ENCODE peak calls at places on chromosomes 12 and 14, in five cellular contexts. T is trophoblast cell, O is H9, D is neuronal stem cell, I is H1. N is an unnamed sample.

GRCh38 chr12:3751151-3752095 is 1.5 kb downstream of the CRACR2A start:
- DNase-seq in O (peak), T (no peak), D (no peak), I (no peak), N (no peak)

GRCh38 chr14:96989293-96989692 is 192.1 kb downstream of the VRK1 start:
- DNase-seq in T (no peak), D (no peak), I (no peak), O (no peak), N (no peak)

GRCh38 chr14:52850520-52850919 is 59.1 kb upstream of the GNPNAT1 start:
- DNase-seq in D (no peak), I (no peak), O (no peak), T (no peak), N (no peak)

GRCh38 chr14:58898655-58899316 is 261.0 kb downstream of the DACT1 start:
- DNase-seq in I (no peak), O (no peak), T (peak), D (no peak), N (peak)

GRCh38 chr14:26917086-26917485 is 319.3 kb upstream of the NOVA1 start:
- DNase-seq in D (no peak), T (no peak), I (no peak), O (no peak), N (peak)

GRCh38 chr12:130461868-130462557 is 124.3 kb downstream of the PIWIL1 start:
- DNase-seq in D (no peak), T (no peak), O (no peak), I (no peak), N (no peak)

GRCh38 chr12:31715283-31715825 is 13.5 kb downstream of the AMN1 start:
- DNase-seq in O (no peak), I (no peak), T (peak), D (no peak), N (peak)

GRCh38 chr12:3313655-3314305 is 177.2 kb upstream of the PRMT8 start:
- DNase-seq in D (peak), I (no peak), O (peak), T (no peak), N (peak)

GRCh38 chr12:52496054-52496453 is 3.0 kb upstream of the KRT6A start:
- DNase-seq in O (no peak), T (no peak), D (no peak), I (no peak), N (no peak)

GRCh38 chr12:112584266-112584722 is 165.5 kb downstream of the PTPN11 start:
- DNase-seq in O (peak), I (no peak), D (no peak), T (no peak), N (no peak)

GRCh38 chr14:89443002-89443660 is 26.1 kb upstream of the FOXN3 start:
- DNase-seq in I (no peak), T (no peak), O (no peak), D (no peak), N (peak)

GRCh38 chr12:51056242-51056641 is 8.1 kb downstream of the LETMD1 start:
- DNase-seq in I (no peak), T (peak), D (no peak), O (no peak), N (peak)

GRCh38 chr14:75654127-75654732 is 6.4 kb downstream of the ERG28 start:
- DNase-seq in I (peak), T (peak), D (peak), O (peak), N (peak)

GRCh38 chr12:5521456-5522325 is 89.8 kb downstream of the NTF3 start:
- DNase-seq in D (no peak), I (no peak), O (peak), T (no peak), N (no peak)

GRCh38 chr14:50834802-50835276 is 3.9 kb upstream of the NIN start:
- DNase-seq in I (no peak), D (no peak), O (no peak), T (no peak), N (no peak)

GRCh38 chr14:104105822-104106470 is 20.4 kb downstream of the ASPG start:
- DNase-seq in D (no peak), I (no peak), O (peak), T (no peak), N (no peak)

GRCh38 chr12:24911284-24911791 is 37.6 kb downstream of the BCAT1 start:
- DNase-seq in T (no peak), D (no peak), O (no peak), I (no peak), N (peak)

GRCh38 chr14:22599349-22599748 is 1.2 kb downstream of the ABHD4 start:
- DNase-seq in D (no peak), I (no peak), T (no peak), O (no peak), N (no peak)

GRCh38 chr12:82414926-82415325 is 56.6 kb downstream of the METTL25 start:
- DNase-seq in T (no peak), I (no peak), O (no peak), D (no peak), N (no peak)

GRCh38 chr14:99348816-99349609 is 77.0 kb upstream of the BCL11B start:
- DNase-seq in O (no peak), D (no peak), T (no peak), I (no peak), N (no peak)

GRCh38 chr12:114665411-114666181 is 18.4 kb downstream of the TBX3 start:
- DNase-seq in D (no peak), O (peak), T (no peak), I (no peak), N (no peak)

GRCh38 chr14:77040309-77040994 is 11.9 kb upstream of the IRF2BPL start:
- DNase-seq in I (no peak), O (peak), T (peak), D (no peak), N (peak)

GRCh38 chr12:54352022-54352531 is 12.2 kb downstream of the GPR84 start:
- DNase-seq in D (peak), T (no peak), I (peak), O (peak), N (peak)

GRCh38 chr12:94704452-94704871 is 54.1 kb upstream of the TMCC3 start:
- DNase-seq in T (no peak), O (no peak), I (no peak), D (no peak), N (peak)

GRCh38 chr12:132078190-132078589 is 65.9 kb downstream of the DDX51 start:
- DNase-seq in O (no peak), T (no peak), I (no peak), D (no peak), N (peak)

GRCh38 chr12:57243521-57244305 is 7.3 kb downstream of the STAC3 start:
- DNase-seq in O (peak), D (no peak), T (peak), I (no peak), N (peak)

GRCh38 chr14:76323331-76324050 is 52.4 kb upstream of the ESRRB start:
- DNase-seq in O (no peak), D (no peak), I (no peak), T (no peak), N (no peak)

GRCh38 chr14:73173092-73173735 is 36.9 kb downstream of the PSEN1 start:
- DNase-seq in T (peak), I (no peak), O (no peak), D (peak), N (peak)

GRCh38 chr14:80608563-80608962 is 333.0 kb downstream of the CEP128 start:
- DNase-seq in O (no peak), I (no peak), T (no peak), D (no peak), N (no peak)

GRCh38 chr14:29885988-29886387 is 41.7 kb downstream of the PRKD1 start:
- DNase-seq in I (no peak), D (no peak), T (no peak), O (no peak), N (no peak)

GRCh38 chr12:39440781-39441180 is 2.1 kb downstream of the KIF21A start:
- DNase-seq in D (no peak), O (no peak), T (no peak), I (no peak), N (no peak)

GRCh38 chr12:109529618-109530300 is 43.5 kb downstream of the MMAB start:
- DNase-seq in O (no peak), T (no peak), I (no peak), D (no peak), N (no peak)

GRCh38 chr12:64696065-64696741 is 63.0 kb downstream of the GNS start:
- DNase-seq in I (no peak), O (no peak), D (peak), T (no peak), N (peak)

GRCh38 chr14:63713765-63714164 is 14.1 kb downstream of the SGPP1 start:
- DNase-seq in T (peak), O (no peak), D (no peak), I (no peak), N (peak)

GRCh38 chr12:62934799-62935674 is at the start of gene PPM1H:
- DNase-seq in T (peak), O (peak), D (peak), I (peak), N (peak)

GRCh38 chr12:114636723-114637480 is 47.1 kb downstream of the TBX3 start:
- DNase-seq in T (no peak), I (no peak), D (no peak), O (peak), N (peak)

GRCh38 chr14:92453691-92454090 is 59.9 kb upstream of the RIN3 start:
- DNase-seq in D (no peak), O (no peak), T (no peak), I (no peak), N (no peak)

GRCh38 chr14:92452471-92452870 is 61.1 kb upstream of the RIN3 start:
- DNase-seq in I (no peak), D (no peak), T (no peak), O (no peak), N (no peak)

GRCh38 chr14:92450351-92451070 is 63.1 kb upstream of the RIN3 start:
- DNase-seq in T (no peak), O (no peak), I (no peak), D (no peak), N (no peak)

GRCh38 chr14:92451245-92451644 is 62.3 kb upstream of the RIN3 start:
- DNase-seq in O (no peak), D (no peak), I (no peak), T (no peak), N (no peak)

DNA sequence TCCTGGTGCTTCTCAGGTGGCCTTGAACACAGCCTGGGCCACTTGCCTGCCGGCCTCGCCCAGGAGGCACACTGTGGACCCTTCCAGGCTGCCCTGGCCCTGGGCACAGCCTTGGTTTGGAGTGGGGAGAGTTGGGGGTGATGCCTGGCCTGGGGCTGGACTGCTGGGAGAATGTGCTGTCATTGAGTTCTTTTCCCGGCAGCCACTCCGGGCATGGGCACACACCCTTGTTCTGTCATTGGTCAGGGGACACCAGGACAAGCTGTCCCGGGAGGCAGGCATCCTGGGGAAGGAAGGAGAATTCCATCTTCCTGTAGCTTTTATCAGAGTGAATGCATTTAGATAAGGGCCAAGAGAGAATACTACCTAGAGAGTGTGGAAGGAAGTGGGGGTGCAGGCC is 61.8 kb upstream of the RIN3 start:
- DNase-seq in T (no peak), D (no peak), I (no peak), O (no peak), N (no peak)
- H3K14ac ChIP-seq in T (no peak), D (no peak), I (no peak), O (no peak), N (no peak)

DNA sequence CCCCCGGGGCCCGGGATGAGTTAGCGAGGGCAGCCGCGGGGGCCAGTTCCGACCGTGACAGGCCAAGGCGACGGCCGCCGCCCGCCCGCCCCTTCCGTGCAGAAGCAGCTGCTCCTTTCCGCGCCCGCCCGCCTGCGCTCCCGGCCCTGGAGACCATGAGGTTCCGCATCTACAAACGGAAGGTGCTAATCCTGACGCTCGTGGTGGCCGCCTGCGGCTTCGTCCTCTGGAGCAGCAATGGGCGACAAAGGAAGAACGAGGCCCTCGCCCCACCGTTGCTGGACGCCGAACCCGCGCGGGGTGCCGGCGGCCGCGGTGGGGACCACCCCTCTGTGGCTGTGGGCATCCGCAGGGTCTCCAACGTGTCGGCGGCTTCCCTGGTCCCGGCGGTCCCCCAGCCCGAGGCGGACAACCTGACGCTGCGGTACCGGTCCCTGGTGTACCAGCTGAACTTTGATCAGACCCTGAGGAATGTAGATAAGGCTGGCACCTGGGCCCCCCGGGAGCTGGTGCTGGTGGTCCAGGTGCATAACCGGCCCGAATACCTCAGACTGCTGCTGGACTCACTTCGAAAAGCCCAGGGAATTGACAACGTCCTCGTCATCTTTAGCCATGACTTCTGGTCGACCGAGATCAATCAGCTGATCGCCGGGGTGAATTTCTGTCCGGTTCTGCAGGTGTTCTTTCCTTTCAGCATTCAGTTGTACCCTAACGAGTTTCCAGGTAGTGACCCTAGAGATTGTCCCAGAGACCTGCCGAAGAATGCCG is 699 bp downstream of the MGAT2 start:
- DNase-seq in I (no peak), T (no peak), O (peak), D (no peak), N (peak)
- H3K14ac ChIP-seq in I (no peak), T (peak), O (peak), D (peak), N (peak)

DNA sequence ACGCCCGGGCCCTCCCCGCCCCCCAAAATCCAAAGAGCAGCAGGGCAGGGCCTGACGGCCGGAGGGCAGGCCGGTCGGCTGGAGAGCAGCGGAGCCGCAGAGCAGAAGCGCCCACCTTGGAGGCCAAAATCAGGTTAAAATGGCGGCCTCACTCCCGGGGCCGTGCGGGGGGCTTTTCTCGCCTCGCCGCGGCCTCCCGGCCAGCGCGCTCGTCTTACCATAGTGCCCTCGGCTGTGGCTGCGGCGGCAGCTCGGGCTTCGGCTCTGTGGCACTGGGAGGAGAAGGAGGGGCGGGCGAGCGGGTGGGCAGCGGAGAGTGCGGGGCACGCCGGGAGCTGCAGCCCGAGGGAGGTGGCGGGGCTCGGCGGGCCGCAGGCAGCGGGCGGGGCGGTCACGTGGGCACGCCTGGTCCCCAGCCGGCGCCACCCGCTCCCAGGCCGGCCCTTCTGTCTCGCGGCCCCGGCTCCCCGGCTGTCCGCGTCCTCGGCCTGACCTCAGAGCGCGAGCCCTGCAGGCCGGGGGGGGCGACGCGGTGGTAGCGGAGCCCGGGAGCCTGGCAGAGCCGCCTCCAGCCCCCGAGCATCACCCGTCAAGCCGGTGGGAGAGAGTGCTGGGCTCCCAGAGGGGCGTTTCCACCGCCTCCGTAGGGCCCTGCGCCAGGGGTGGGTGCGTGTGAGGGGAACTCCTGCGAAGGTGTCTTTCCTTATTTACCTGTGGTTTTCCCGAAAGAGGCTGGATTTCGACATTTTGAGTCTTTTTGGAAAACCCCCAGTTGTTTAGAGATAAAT is at the start of gene CFL2:
- DNase-seq in D (peak), O (peak), T (peak), I (peak), N (peak)
- H3K14ac ChIP-seq in D (peak), O (peak), T (peak), I (no peak), N (peak)

GRCh38 chr12:92145731-92146496 is at the start of gene BTG1:
- DNase-seq in I (peak), T (peak), D (peak), O (peak), N (peak)
- H3K14ac ChIP-seq in I (no peak), T (peak), D (peak), O (peak), N (peak)

DNA sequence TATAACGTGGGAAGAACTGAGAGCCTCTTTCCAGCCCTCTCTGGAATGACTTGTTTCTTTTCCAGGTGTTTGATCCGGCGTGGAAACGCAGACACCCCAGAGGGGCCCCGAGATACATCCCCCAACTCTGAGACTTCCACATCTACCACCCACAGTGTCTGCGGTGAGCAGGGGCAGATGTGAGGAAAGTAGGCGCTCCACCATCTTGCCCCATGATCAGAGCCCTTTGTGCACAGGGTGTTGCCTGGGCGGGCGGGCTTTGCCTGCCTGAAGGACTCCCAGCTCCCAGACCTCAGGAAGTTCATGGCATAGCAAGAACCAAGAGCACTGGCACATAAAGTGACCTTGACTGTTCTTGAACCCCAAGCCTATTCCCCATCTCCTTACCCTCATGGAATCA is 2.8 kb downstream of the CARMIL3 start:
- DNase-seq in T (no peak), D (no peak), I (no peak), O (no peak), N (no peak)
- H3K14ac ChIP-seq in T (no peak), D (no peak), I (no peak), O (no peak), N (no peak)

GRCh38 chr14:31026076-31026394 is at the start of gene STRN3:
- DNase-seq in O (no peak), I (no peak), D (no peak), T (no peak), N (no peak)
- H3K14ac ChIP-seq in O (peak), I (peak), D (peak), T (peak), N (peak)

GRCh38 chr14:55051165-55051425 is 352 bp upstream of the MAPK1IP1L start:
- DNase-seq in O (no peak), T (no peak), I (no peak), D (no peak), N (no peak)

GRCh38 chr14:55053500-55053899 is 2.1 kb downstream of the MAPK1IP1L start:
- DNase-seq in T (no peak), D (no peak), I (no peak), O (no peak), N (no peak)

GRCh38 chr14:55053018-55053417 is 1.6 kb downstream of the MAPK1IP1L start:
- DNase-seq in D (no peak), T (no peak), I (no peak), O (no peak), N (no peak)

GRCh38 chr14:55052259-55052930 is 948 bp downstream of the MAPK1IP1L start:
- DNase-seq in T (peak), D (no peak), I (no peak), O (no peak), N (peak)

DNA sequence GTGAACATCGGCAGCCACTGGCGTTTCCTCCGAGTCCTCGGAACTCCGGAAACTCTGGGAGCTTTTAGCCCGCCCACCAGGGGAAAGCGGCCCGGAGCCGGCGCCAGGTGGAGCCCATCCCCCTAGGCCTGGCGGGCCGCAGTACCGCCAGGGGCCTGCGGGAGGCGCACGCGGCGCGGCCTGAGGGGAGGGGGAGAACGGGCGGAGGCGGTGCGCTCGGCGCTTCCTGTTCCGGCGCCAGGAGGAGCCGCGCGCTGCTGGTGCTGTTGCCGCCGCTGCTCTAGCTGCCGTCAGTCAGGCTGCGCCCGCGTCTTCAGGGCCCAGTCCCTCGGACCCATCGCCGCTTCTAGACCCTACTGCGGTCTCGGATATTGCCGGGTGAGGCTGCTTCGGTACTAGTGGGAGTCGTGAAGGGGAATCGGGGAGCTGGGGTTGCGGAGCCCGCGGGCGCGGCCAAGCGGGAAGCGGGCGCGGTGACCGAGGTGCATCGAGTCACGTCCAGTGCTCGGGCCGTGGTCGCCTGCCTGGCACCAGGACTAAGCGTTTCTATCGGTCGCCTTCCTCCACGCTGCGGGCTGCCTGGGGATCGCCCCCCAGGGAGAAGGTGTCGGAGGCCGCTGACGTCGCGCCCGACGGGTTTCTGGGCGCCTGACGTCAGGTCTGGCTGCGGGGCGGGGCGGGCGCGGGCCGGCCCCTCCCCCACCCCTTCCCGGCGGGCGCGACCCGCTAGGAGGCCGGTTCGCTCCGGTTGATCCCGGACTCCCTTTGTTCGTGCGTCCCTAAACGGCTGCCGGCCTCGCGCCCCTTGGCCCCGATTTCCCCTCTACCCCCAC is at the start of gene MAPK1IP1L:
- DNase-seq in I (peak), D (peak), O (peak), T (peak), N (peak)
- H3K14ac ChIP-seq in I (peak), D (peak), O (peak), T (peak), N (peak)

N was measured in IMR-90.